ENCODE peak calls at places on chromosomes 5 and 9, in eight cellular contexts. V is astrocyte of the cerebellum; P is HS-27A; W is ureter; H is IMR-90; Z is activated CD4-positive, alpha-beta T cell treated with anti-CD3 and anti-CD28 coated beads for 48 hours; S is COR-L47; R is epithelial cell of esophagus. A is an unnamed sample.

GRCh38 chr5:96745844-96746531 is 61.8 kb downstream of the ERAP1 start:
- DNase-seq in Z (no peak), R (no peak), W (no peak), H (peak; percentile 39), P (no peak), V (no peak), S (peak; percentile 13), A (no peak)

GRCh38 chr5:74659172-74659571 is 18.6 kb upstream of the ENC1 start:
- DNase-seq in P (no peak), V (no peak), H (no peak), W (no peak), R (no peak), S (no peak), Z (no peak), A (no peak)

GRCh38 chr9:101463397-101463796 is 27.8 kb upstream of the ALDOB start:
- DNase-seq in V (no peak), R (peak; percentile 13), H (peak; percentile 67), S (no peak), W (no peak), Z (no peak), P (no peak), A (no peak)

GRCh38 chr9:23635276-23635675 is 190.8 kb downstream of the ELAVL2 start:
- DNase-seq in P (no peak), H (no peak), V (no peak), Z (no peak), W (no peak), R (no peak), S (no peak), A (no peak)

GRCh38 chr5:172881691-172882370 is 47.8 kb downstream of the ERGIC1 start:
- DNase-seq in Z (peak; percentile 24), W (no peak), S (no peak), R (no peak), H (peak; percentile 86), V (no peak), P (no peak), A (no peak)

GRCh38 chr5:132260714-132261615 is 3.5 kb downstream of the PDLIM4 start:
- DNase-seq in H (peak; percentile 96), S (no peak), W (peak; percentile 59), P (no peak), R (peak; percentile 47), Z (peak; percentile 66), V (peak; percentile 95), A (no peak)

GRCh38 chr5:6545036-6545693 is 87.7 kb downstream of the NSUN2 start:
- DNase-seq in P (no peak), V (no peak), R (no peak), S (no peak), H (no peak), W (no peak), Z (no peak), A (no peak)

GRCh38 chr5:94457788-94458187 is 160.6 kb downstream of the KIAA0825 start:
- DNase-seq in R (no peak), H (no peak), Z (no peak), V (no peak), S (no peak), W (no peak), P (no peak), A (no peak)

GRCh38 chr9:70462300-70462699 is 47.8 kb upstream of the KLF9 start:
- DNase-seq in R (no peak), W (no peak), Z (no peak), S (no peak), P (no peak), H (no peak), V (no peak), A (no peak)

GRCh38 chr5:59893061-59893435 is 478 bp downstream of the PDE4D start:
- DNase-seq in V (no peak), S (no peak), Z (no peak), P (no peak), R (no peak), H (no peak), W (no peak), A (no peak)